ENCODE peak calls at places on chromosomes 5 and 9, in ten cellular contexts. One of them, this sample, is unnamed.

GRCh38 chr9:127122176-127123151 is at the start of gene ANGPTL2:
- DNase-seq in stomach: peak; percentile 73
- DNase-seq in body of pancreas: peak; percentile 62
- DNase-seq in uterus: peak; percentile 95
- DNase-seq in spleen: peak; percentile 92
- DNase-seq in HepG2: peak; percentile 43
- DNase-seq in testis: peak; percentile 79
- DNase-seq in heart left ventricle: peak; percentile 95
- DNase-seq in esophagus squamous epithelium: peak; percentile 30
- DNase-seq in breast epithelium: peak; percentile 75
- DNase-seq in this sample: peak; percentile 94

GRCh38 chr5:76332620-76333170 is 70.4 kb upstream of the IQGAP2 start:
- DNase-seq in body of pancreas: no peak
- DNase-seq in spleen: no peak
- DNase-seq in breast epithelium: no peak
- DNase-seq in stomach: no peak
- DNase-seq in heart left ventricle: no peak
- DNase-seq in esophagus squamous epithelium: no peak
- DNase-seq in testis: no peak
- DNase-seq in uterus: no peak
- DNase-seq in HepG2: peak; percentile 51
- DNase-seq in this sample: no peak

GRCh38 chr5:150751096-150751891 is 7.5 kb downstream of the DCTN4 start:
- DNase-seq in body of pancreas: no peak
- DNase-seq in stomach: no peak
- DNase-seq in breast epithelium: no peak
- DNase-seq in esophagus squamous epithelium: no peak
- DNase-seq in HepG2: no peak
- DNase-seq in heart left ventricle: no peak
- DNase-seq in testis: no peak
- DNase-seq in spleen: no peak
- DNase-seq in uterus: no peak
- DNase-seq in this sample: no peak

GRCh38 chr9:72602629-72603028 is 81.2 kb downstream of the TMC1 start:
- DNase-seq in breast epithelium: no peak
- DNase-seq in uterus: no peak
- DNase-seq in testis: no peak
- DNase-seq in body of pancreas: no peak
- DNase-seq in HepG2: no peak
- DNase-seq in stomach: no peak
- DNase-seq in esophagus squamous epithelium: no peak
- DNase-seq in spleen: no peak
- DNase-seq in heart left ventricle: no peak
- DNase-seq in this sample: no peak

GRCh38 chr5:137142371-137143243 is 356.5 kb downstream of the SPOCK1 start:
- DNase-seq in heart left ventricle: peak; percentile 51
- DNase-seq in stomach: no peak
- DNase-seq in testis: peak; percentile 48
- DNase-seq in esophagus squamous epithelium: no peak
- DNase-seq in HepG2: no peak
- DNase-seq in uterus: peak; percentile 36
- DNase-seq in breast epithelium: peak; percentile 37
- DNase-seq in spleen: no peak
- DNase-seq in body of pancreas: no peak
- DNase-seq in this sample: no peak

GRCh38 chr5:140587495-140587894 is 22.9 kb downstream of the SLC35A4 start:
- DNase-seq in testis: no peak
- DNase-seq in stomach: no peak
- DNase-seq in esophagus squamous epithelium: no peak
- DNase-seq in heart left ventricle: no peak
- DNase-seq in uterus: no peak
- DNase-seq in body of pancreas: no peak
- DNase-seq in spleen: no peak
- DNase-seq in HepG2: no peak
- DNase-seq in breast epithelium: no peak
- DNase-seq in this sample: no peak

GRCh38 chr9:84617415-84617814 is 52.1 kb upstream of the NTRK2 start:
- DNase-seq in uterus: no peak
- DNase-seq in HepG2: no peak
- DNase-seq in stomach: no peak
- DNase-seq in spleen: no peak
- DNase-seq in body of pancreas: no peak
- DNase-seq in testis: no peak
- DNase-seq in heart left ventricle: no peak
- DNase-seq in esophagus squamous epithelium: no peak
- DNase-seq in breast epithelium: no peak
- DNase-seq in this sample: no peak

GRCh38 chr5:134138416-134139376 is 24.2 kb downstream of the TCF7 start:
- DNase-seq in stomach: peak; percentile 22
- DNase-seq in body of pancreas: peak; percentile 8
- DNase-seq in testis: peak; percentile 6
- DNase-seq in esophagus squamous epithelium: no peak
- DNase-seq in breast epithelium: peak; percentile 16
- DNase-seq in HepG2: no peak
- DNase-seq in heart left ventricle: peak; percentile 4
- DNase-seq in spleen: peak; percentile 63
- DNase-seq in uterus: peak; percentile 6
- DNase-seq in this sample: no peak

GRCh38 chr9:98085955-98086354 is 29.4 kb downstream of the NANS start:
- DNase-seq in uterus: no peak
- DNase-seq in stomach: no peak
- DNase-seq in heart left ventricle: no peak
- DNase-seq in esophagus squamous epithelium: no peak
- DNase-seq in breast epithelium: no peak
- DNase-seq in body of pancreas: no peak
- DNase-seq in testis: no peak
- DNase-seq in spleen: peak; percentile 29
- DNase-seq in HepG2: no peak
- DNase-seq in this sample: no peak

GRCh38 chr5:135995979-135996378 is 32.8 kb upstream of the TGFBI start:
- DNase-seq in heart left ventricle: no peak
- DNase-seq in spleen: no peak
- DNase-seq in body of pancreas: no peak
- DNase-seq in testis: no peak
- DNase-seq in esophagus squamous epithelium: no peak
- DNase-seq in breast epithelium: no peak
- DNase-seq in stomach: no peak
- DNase-seq in HepG2: no peak
- DNase-seq in uterus: no peak
- DNase-seq in this sample: no peak

GRCh38 chr5:136199408-136199807 is 6.4 kb upstream of the SMIM32 start:
- DNase-seq in uterus: no peak
- DNase-seq in breast epithelium: no peak
- DNase-seq in testis: no peak
- DNase-seq in esophagus squamous epithelium: no peak
- DNase-seq in spleen: peak; percentile 55
- DNase-seq in HepG2: no peak
- DNase-seq in heart left ventricle: no peak
- DNase-seq in stomach: no peak
- DNase-seq in body of pancreas: no peak
- DNase-seq in this sample: peak; percentile 56

GRCh38 chr9:131008563-131008908 is 438 bp upstream of the LAMC3 start:
- DNase-seq in HepG2: no peak
- DNase-seq in stomach: no peak
- DNase-seq in body of pancreas: no peak
- DNase-seq in uterus: no peak
- DNase-seq in esophagus squamous epithelium: no peak
- DNase-seq in spleen: no peak
- DNase-seq in breast epithelium: no peak
- DNase-seq in heart left ventricle: no peak
- DNase-seq in testis: no peak
- DNase-seq in this sample: no peak

GRCh38 chr9:120344230-120344629 is 235.7 kb downstream of the CDK5RAP2 start:
- DNase-seq in uterus: no peak
- DNase-seq in HepG2: peak; percentile 37
- DNase-seq in stomach: no peak
- DNase-seq in body of pancreas: no peak
- DNase-seq in spleen: no peak
- DNase-seq in testis: no peak
- DNase-seq in heart left ventricle: no peak
- DNase-seq in breast epithelium: no peak
- DNase-seq in esophagus squamous epithelium: no peak
- DNase-seq in this sample: no peak

GRCh38 chr5:4097194-4097593 is 501.6 kb downstream of the IRX1 start:
- DNase-seq in uterus: no peak
- DNase-seq in esophagus squamous epithelium: no peak
- DNase-seq in body of pancreas: no peak
- DNase-seq in testis: no peak
- DNase-seq in stomach: no peak
- DNase-seq in HepG2: no peak
- DNase-seq in heart left ventricle: no peak
- DNase-seq in breast epithelium: no peak
- DNase-seq in spleen: no peak
- DNase-seq in this sample: no peak

DNA sequence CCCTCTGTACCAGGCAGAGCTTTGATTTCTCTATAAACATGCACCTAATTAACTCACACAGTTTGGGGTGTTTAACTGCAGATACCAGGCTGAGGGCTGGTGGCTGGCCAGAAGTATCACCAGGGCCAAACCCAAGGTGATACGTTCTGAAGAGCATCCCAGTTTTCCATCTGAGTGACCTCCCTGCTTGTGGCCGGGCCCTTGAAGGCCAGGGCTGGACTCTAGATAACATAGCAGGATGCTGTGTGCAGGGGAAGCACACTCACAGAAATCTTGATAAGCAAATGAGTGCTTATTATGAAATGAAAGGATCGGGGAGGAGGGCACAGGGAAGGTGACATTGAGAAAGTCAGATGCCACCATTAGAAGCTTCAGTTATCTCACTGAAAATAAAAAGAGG is 582.4 kb downstream of the BRINP1 start:
- DNase-seq in heart left ventricle: no peak
- DNase-seq in stomach: no peak
- DNase-seq in uterus: no peak
- DNase-seq in spleen: no peak
- DNase-seq in testis: no peak
- DNase-seq in esophagus squamous epithelium: no peak
- DNase-seq in HepG2: no peak
- DNase-seq in body of pancreas: no peak
- DNase-seq in breast epithelium: no peak
- DNase-seq in this sample: no peak
- H3K4me1 ChIP-seq in heart left ventricle: no peaks in the 10 kb centered on the region
- H3K4me1 ChIP-seq in stomach: no peaks in the 10 kb centered on the region
- H3K4me1 ChIP-seq in uterus: no peaks in the 10 kb centered on the region
- H3K4me1 ChIP-seq in spleen: no peaks in the 10 kb centered on the region
- H3K4me1 ChIP-seq in testis: no peaks in the 10 kb centered on the region
- H3K4me1 ChIP-seq in esophagus squamous epithelium: no peaks in the 10 kb centered on the region
- H3K4me1 ChIP-seq in HepG2: no peaks in the 10 kb centered on the region
- H3K4me1 ChIP-seq in body of pancreas: no peaks in the 10 kb centered on the region
- H3K4me1 ChIP-seq in breast epithelium: no peaks in the 10 kb centered on the region
- H3K4me1 ChIP-seq in this sample: no peaks in the 10 kb centered on the region

GRCh38 chr5:172768573-172769323 is 2.2 kb downstream of the DUSP1 start:
- DNase-seq in body of pancreas: peak; percentile 52
- DNase-seq in esophagus squamous epithelium: no peak
- DNase-seq in heart left ventricle: no peak
- DNase-seq in testis: no peak
- DNase-seq in HepG2: no peak
- DNase-seq in uterus: peak; percentile 44
- DNase-seq in breast epithelium: peak; percentile 48
- DNase-seq in stomach: peak; percentile 52
- DNase-seq in spleen: peak; percentile 86
- DNase-seq in this sample: peak; percentile 88
- TF ChIP-seq POLR2A in body of pancreas: peak; percentile 67
- TF ChIP-seq POLR2A in esophagus squamous epithelium: peak; percentile 32
- TF ChIP-seq POLR2A in heart left ventricle: peak; percentile 61
- TF ChIP-seq POLR2A in testis: no peak
- TF ChIP-seq POLR2A in HepG2: peak; percentile 41
- TF ChIP-seq POLR2A in uterus: no peak
- TF ChIP-seq POLR2A in breast epithelium: peak; percentile 54
- TF ChIP-seq POLR2A in stomach: no peak
- TF ChIP-seq POLR2A in spleen: peak; percentile 46
- TF ChIP-seq POLR2A in this sample: peak; percentile 8

DNA sequence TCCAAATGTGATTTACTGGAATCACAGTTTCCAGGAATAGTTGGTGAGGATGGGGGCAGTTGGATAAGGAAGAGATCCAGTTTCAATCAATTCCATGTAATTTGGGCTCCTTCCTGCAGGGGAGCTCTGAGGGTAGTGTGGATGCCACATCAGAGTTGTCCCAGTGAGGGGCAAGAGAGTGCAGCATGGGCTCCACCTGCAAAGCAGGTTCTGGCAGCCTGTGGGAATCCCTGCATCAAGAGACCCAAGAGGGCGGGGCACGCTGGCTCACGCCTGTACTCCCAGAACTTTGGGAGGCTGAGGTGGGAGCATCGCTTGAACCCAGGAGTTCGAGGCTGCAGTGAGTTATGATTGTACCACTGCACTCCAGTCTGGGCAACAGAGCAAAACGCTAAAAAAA is 188.5 kb downstream of the CACNA1B start:
- DNase-seq in testis: no peak
- DNase-seq in esophagus squamous epithelium: no peak
- DNase-seq in uterus: no peak
- DNase-seq in HepG2: no peak
- DNase-seq in stomach: no peak
- DNase-seq in heart left ventricle: no peak
- DNase-seq in breast epithelium: no peak
- DNase-seq in body of pancreas: no peak
- DNase-seq in spleen: peak; percentile 40
- DNase-seq in this sample: no peak
- H3K27me3 ChIP-seq in testis: no peaks in the 10 kb centered on the region
- H3K27me3 ChIP-seq in esophagus squamous epithelium: no peaks in the 10 kb centered on the region
- H3K27me3 ChIP-seq in uterus: no peaks in the 10 kb centered on the region
- H3K27me3 ChIP-seq in HepG2: peaks cover 40% of the 10 kb centered on the region
- H3K27me3 ChIP-seq in stomach: no peaks in the 10 kb centered on the region
- H3K27me3 ChIP-seq in heart left ventricle: no peaks in the 10 kb centered on the region
- H3K27me3 ChIP-seq in breast epithelium: peaks cover 11% of the 10 kb centered on the region
- H3K27me3 ChIP-seq in body of pancreas: no peaks in the 10 kb centered on the region
- H3K27me3 ChIP-seq in spleen: peaks cover 9% of the 10 kb centered on the region
- H3K27me3 ChIP-seq in this sample: no peaks in the 10 kb centered on the region

DNA sequence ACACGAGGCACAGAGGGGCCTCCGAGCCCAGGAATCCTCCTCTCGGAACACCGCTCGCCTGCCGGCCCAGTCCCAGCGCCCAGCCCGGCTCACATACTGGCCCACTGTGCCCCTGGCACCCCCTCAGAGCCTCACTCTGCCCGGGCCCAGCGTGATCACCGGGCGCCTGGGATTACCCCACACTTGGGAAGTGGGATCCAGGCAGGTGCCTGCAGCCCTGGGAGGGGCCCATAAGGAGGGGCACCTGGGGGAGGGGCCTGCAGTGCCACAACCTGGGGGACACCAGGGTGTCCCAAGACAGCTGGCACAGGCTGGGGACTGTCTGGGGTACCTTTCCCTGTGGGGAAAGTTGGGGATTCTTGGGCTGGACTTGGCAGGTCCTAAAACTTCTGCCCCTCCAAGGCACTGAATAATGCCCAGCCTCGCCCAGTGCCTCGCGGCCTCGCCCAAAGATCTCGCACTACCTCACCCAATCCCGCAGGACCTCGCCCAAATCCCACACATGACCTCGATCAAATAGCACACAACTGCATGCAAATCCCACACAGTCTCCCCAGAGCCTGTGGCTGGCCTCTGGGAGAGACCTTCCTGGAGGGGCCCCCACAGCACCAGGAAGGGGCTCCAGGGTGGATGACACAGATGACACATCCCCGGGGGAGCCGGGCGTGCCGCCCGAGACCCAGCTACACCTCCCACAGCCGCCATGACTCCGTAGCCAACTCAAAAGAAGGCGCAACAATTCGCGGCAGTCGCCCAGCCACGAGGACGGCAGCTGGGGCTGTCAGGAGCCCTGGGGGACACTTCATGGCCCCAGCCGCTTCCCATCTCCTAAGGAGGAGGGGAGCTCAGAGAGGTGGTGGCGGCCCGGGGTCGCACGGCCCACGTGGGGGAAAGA is 13.7 kb downstream of the NOTCH1 start:
- DNase-seq in stomach: no peak
- DNase-seq in body of pancreas: no peak
- DNase-seq in HepG2: no peak
- DNase-seq in spleen: no peak
- DNase-seq in breast epithelium: no peak
- DNase-seq in uterus: no peak
- DNase-seq in esophagus squamous epithelium: no peak
- DNase-seq in heart left ventricle: no peak
- DNase-seq in testis: no peak
- DNase-seq in this sample: no peak
- H3K4me1 ChIP-seq in stomach: peaks cover 75% of the 10 kb centered on the region
- H3K4me1 ChIP-seq in body of pancreas: peaks cover 74% of the 10 kb centered on the region
- H3K4me1 ChIP-seq in HepG2: no peaks in the 10 kb centered on the region
- H3K4me1 ChIP-seq in spleen: peaks cover 98% of the 10 kb centered on the region
- H3K4me1 ChIP-seq in breast epithelium: no peaks in the 10 kb centered on the region
- H3K4me1 ChIP-seq in uterus: no peaks in the 10 kb centered on the region
- H3K4me1 ChIP-seq in esophagus squamous epithelium: peaks cover 90% of the 10 kb centered on the region
- H3K4me1 ChIP-seq in heart left ventricle: peaks cover 64% of the 10 kb centered on the region
- H3K4me1 ChIP-seq in testis: peaks cover 4% of the 10 kb centered on the region
- H3K4me1 ChIP-seq in this sample: peaks cover 91% of the 10 kb centered on the region